ENCODE peak calls at places on chromosomes 5 and 9, in seven cellular contexts. U is HCT116, A is SK-N-SH, B is HepG2, O is K562, D is H1, E is GM12878. J is an unnamed sample.

GRCh38 chr5:8981496-8981895 is 564.4 kb downstream of the SEMA5A start:
- DNase-seq in D (no peak), O (no peak), A (no peak), B (no peak), E (no peak), U (no peak), J (no peak)

GRCh38 chr9:34256987-34257585 is 72.0 kb downstream of the KIF24 start:
- DNase-seq in D (no peak), O (no peak), U (no peak), B (no peak), A (no peak), E (no peak), J (no peak)

GRCh38 chr5:138177936-138178515 is 404 bp downstream of the BRD8 start:
- DNase-seq in O (peak), U (no peak), A (peak), E (no peak), D (no peak), B (peak), J (peak)

GRCh38 chr9:123615381-123615780 is 259.4 kb downstream of the CRB2 start:
- DNase-seq in A (no peak), U (no peak), D (no peak), B (no peak), O (no peak), E (no peak), J (peak)

GRCh38 chr9:74577956-74578355 is 80.8 kb downstream of the RORB start:
- DNase-seq in E (no peak), D (no peak), O (peak), A (no peak), U (peak), B (peak), J (peak)

GRCh38 chr5:69115526-69115925 is 21.7 kb downstream of the SLC30A5 start:
- DNase-seq in U (no peak), D (no peak), E (no peak), O (no peak), B (no peak), A (no peak), J (no peak)

GRCh38 chr5:94217216-94217615 is 401.2 kb downstream of the KIAA0825 start:
- DNase-seq in O (no peak), D (no peak), B (no peak), A (no peak), U (no peak), E (no peak), J (no peak)

GRCh38 chr9:81174023-81174422 is 515.3 kb downstream of the TLE1 start:
- DNase-seq in E (no peak), A (no peak), O (no peak), D (no peak), B (peak), U (no peak), J (peak)

GRCh38 chr5:72788851-72789505 is 27.5 kb upstream of the TNPO1 start:
- DNase-seq in A (no peak), D (no peak), E (no peak), U (no peak), B (peak), O (no peak), J (no peak)

GRCh38 chr9:94740191-94740874 is 13.8 kb downstream of the AOPEP start:
- DNase-seq in U (no peak), D (no peak), A (no peak), O (no peak), B (no peak), E (no peak), J (no peak)

GRCh38 chr5:180628211-180628610 is 21.2 kb downstream of the FLT4 start:
- DNase-seq in E (no peak), B (no peak), A (no peak), U (no peak), O (no peak), D (no peak), J (no peak)

GRCh38 chr5:8601831-8602354 is 732.9 kb downstream of the MTRR start:
- DNase-seq in O (no peak), D (no peak), B (no peak), U (no peak), A (no peak), E (no peak), J (no peak)

DNA sequence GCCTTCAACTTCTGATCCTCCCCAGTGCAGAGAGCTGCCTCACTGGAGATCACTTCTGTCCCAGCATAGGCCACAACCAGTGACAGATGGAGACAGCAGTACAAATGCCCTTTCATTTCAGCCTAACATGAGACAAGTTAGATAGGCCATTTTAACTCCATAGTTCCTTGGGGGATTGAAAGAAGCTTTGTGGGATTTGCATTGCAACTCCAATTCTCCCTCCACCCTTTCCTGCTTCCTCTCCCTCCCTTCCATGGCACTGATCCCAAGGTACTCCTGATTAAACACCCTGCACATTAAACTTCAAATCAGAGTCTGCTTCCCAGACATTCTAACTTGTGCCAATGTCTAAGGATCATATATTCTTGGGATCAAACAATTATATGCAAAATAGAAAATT is 3.1 kb upstream of the MAMDC2 start:
- DNase-seq in A (no peak), D (no peak), E (no peak), B (no peak), U (no peak), O (no peak), J (no peak)
- TF ChIP-seq JUND in A (no peak), D (no peak), E (no peak), B (no peak), U (no peak), O (no peak), J (no peak)

DNA sequence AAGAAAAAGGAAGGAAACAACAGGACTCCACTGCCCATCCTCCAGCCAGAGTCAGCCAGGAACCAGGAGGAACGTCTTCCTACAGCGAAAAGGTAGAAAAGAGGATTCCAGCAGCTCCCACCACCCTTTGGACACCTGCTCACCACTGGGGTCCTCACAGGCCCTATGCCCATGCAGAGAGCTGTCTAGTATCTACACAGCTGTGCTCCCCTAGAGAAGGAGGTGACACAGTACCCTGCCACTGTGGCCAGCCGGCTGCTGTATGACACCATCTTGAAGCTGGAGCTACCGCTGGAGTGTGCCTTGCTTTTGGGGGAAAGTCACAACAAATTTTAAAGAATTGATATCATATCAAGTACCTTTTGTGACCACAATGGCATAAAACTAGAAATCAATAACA is 92.6 kb downstream of the GTF3C4 start:
- DNase-seq in B (no peak), A (no peak), U (no peak), E (no peak), O (no peak), D (no peak), J (no peak)
- TF ChIP-seq JUND in B (no peak), A (no peak), U (no peak), E (no peak), O (no peak), D (no peak), J (no peak)

GRCh38 chr9:134163374-134164196 is 779 bp downstream of the RNU6ATAC start:
- DNase-seq in A (peak), B (no peak), E (no peak), O (no peak), U (no peak), D (no peak), J (no peak)

GRCh38 chr9:134164879-134165278 is 515 bp upstream of the RNU6ATAC start:
- DNase-seq in U (no peak), A (no peak), E (no peak), O (no peak), D (no peak), B (no peak), J (no peak)

GRCh38 chr9:134167530-134167931 is 3.2 kb upstream of the RNU6ATAC start:
- DNase-seq in A (no peak), B (no peak), U (no peak), D (no peak), E (no peak), O (no peak), J (no peak)

GRCh38 chr9:134166374-134166773 is 2.0 kb upstream of the RNU6ATAC start:
- DNase-seq in E (no peak), B (no peak), D (no peak), U (no peak), A (no peak), O (no peak), J (no peak)

GRCh38 chr9:134165357-134166315 is 1.3 kb upstream of the RNU6ATAC start:
- DNase-seq in E (no peak), A (peak), O (peak), D (no peak), B (no peak), U (peak), J (no peak)
- TF ChIP-seq JUND in E (no peak), A (no peak), O (no peak), D (no peak), B (no peak), U (no peak), J (no peak)

DNA sequence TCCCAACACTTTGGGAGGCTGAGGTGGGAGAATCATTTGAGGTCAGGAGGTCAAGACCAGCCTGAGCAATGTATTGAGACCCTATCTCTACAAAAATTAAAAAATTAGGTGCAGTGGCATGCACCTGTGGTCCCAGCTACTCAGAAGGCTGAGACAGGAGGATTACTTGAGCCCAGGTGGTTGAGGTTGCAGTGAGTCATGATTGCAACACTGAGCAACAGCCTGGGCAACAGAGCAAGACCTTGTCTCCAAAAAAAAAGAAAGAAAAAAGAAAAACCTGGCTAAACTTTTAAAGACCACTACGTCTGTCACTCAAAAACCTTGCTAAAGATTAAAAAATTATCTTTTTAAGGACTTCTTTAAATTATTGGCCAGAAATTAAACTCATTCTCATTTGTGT is 59.8 kb upstream of the ABCA1 start:
- DNase-seq in E (no peak), D (no peak), O (no peak), U (no peak), A (no peak), B (no peak), J (no peak)
- TF ChIP-seq JUND in E (no peak), D (no peak), O (no peak), U (no peak), A (no peak), B (no peak), J (no peak)

DNA sequence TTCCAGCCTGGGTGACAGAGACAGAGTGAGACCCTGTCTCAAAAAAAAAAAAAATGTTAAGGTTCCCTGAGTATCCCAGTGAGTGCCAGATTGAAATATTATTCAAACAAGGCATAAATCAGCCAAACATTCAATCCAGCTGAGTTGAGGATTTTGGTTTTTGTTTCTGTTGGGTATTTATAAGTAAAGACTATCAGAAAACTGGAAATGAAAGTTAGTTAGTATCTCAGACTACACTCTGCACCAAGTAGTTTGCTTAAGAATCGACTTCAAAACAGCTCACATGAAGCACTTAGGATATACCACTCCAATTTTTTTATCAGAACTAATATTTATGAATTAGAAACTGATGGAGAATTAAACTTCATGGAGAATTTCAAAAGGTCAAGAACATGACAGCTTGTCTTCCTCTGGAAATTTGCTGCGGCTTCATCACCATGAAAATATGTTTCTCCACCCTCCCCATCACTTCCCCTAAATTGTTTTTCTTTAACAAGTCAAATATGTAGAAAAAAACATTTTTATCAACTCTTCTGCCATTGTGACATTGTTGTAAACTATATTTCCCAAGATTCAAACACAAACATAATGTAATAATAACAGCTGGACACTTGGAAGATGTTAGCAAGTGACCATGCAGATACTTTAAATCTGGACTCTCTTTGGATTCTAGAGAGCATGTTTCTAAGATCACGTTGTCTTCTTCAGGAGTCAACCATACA is 110.0 kb upstream of the PTGER4 start:
- DNase-seq in B (no peak), D (no peak), A (no peak), U (no peak), O (no peak), E (no peak), J (no peak)
- TF ChIP-seq JUND in B (no peak), D (no peak), A (no peak), U (no peak), O (no peak), E (no peak), J (no peak)

GRCh38 chr9:13267743-13268142 is 11.7 kb downstream of the MPDZ start:
- DNase-seq in B (no peak), A (no peak), E (no peak), D (no peak), U (no peak), O (peak), J (no peak)
- TF ChIP-seq JUND in B (no peak), A (peak), E (no peak), D (no peak), U (peak), O (peak), J (no peak)

J was measured in T47D.